ENCODE peak calls at places on chromosomes 13 and 19, in six cellular contexts. S is mesendoderm, N is hypothalamus, A is choroid plexus epithelial cell, T is right cardiac atrium, V is ovary. Q is an unnamed sample.

GRCh38 chr19:41696402-41697197 is 8.5 kb upstream of the CEACAM7 start:
- DNase-seq in T (no peak), A (peak; percentile 1), V (no peak), N (no peak), S (no peak), Q (no peak)

GRCh38 chr13:80339841-80340642 is 884 bp downstream of the SPRY2 start:
- DNase-seq in T (peak; percentile 84), N (peak; percentile 38), S (peak; percentile 56), A (peak; percentile 34), V (peak; percentile 48), Q (peak; percentile 72)

GRCh38 chr13:71906438-71906837 is 39.4 kb upstream of the DACH1 start:
- DNase-seq in N (no peak), S (no peak), A (no peak), T (no peak), V (no peak), Q (no peak)

GRCh38 chr19:42409477-42409876 is 17.7 kb downstream of the LIPE start:
- DNase-seq in S (no peak), N (no peak), T (peak; percentile 65), A (no peak), V (no peak), Q (peak; percentile 79)

GRCh38 chr19:34963531-34964406 is at the start of gene ZNF792:
- DNase-seq in T (peak; percentile 92), N (no peak), V (peak; percentile 71), S (peak; percentile 91), A (peak; percentile 39), Q (peak; percentile 85)

GRCh38 chr19:1261512-1261862 is 7.6 kb upstream of the CIRBP start:
- DNase-seq in S (peak; percentile 67), T (peak; percentile 71), V (peak; percentile 68), N (no peak), A (no peak), Q (peak; percentile 54)

GRCh38 chr19:47272448-47273312 is 2.0 kb upstream of the INAFM1 start:
- DNase-seq in T (peak; percentile 84), A (peak; percentile 77), S (peak; percentile 60), N (no peak), V (peak; percentile 76), Q (peak; percentile 63)

GRCh38 chr19:39499082-39499642 is 415 bp downstream of the DLL3 start:
- DNase-seq in T (no peak), A (peak; percentile 21), N (no peak), V (no peak), S (peak; percentile 35), Q (no peak)

GRCh38 chr13:22837980-22838615 is 342.7 kb upstream of the SGCG start:
- DNase-seq in T (peak; percentile 53), S (no peak), A (no peak), N (no peak), V (no peak), Q (peak; percentile 32)

GRCh38 chr19:6457958-6458694 is 1.5 kb downstream of the SLC25A23 start:
- DNase-seq in N (no peak), T (no peak), A (no peak), V (peak; percentile 30), S (no peak), Q (no peak)

GRCh38 chr19:18322318-18322758 is 538 bp downstream of the LSM4 start:
- DNase-seq in S (peak; percentile 83), N (no peak), T (peak; percentile 79), V (no peak), A (peak; percentile 67), Q (no peak)

GRCh38 chr13:43783820-43784219 is 3.0 kb downstream of the ENOX1 start:
- DNase-seq in T (no peak), A (peak; percentile 75), V (no peak), N (no peak), S (peak; percentile 86), Q (no peak)

GRCh38 chr13:42405665-42406390 is 133.9 kb downstream of the AKAP11 start:
- DNase-seq in A (peak; percentile 77), N (no peak), T (no peak), V (no peak), S (no peak), Q (no peak)

GRCh38 chr13:102040812-102041211 is 361.0 kb downstream of the FGF14 start:
- DNase-seq in N (no peak), V (no peak), A (no peak), T (no peak), S (no peak), Q (no peak)

GRCh38 chr13:91922969-91923592 is 524.7 kb downstream of the GPC5 start:
- DNase-seq in T (no peak), V (no peak), A (peak; percentile 11), S (peak; percentile 51), N (no peak), Q (no peak)

GRCh38 chr13:49220035-49220855 is at the start of gene MLNR:
- DNase-seq in V (no peak), N (no peak), S (peak; percentile 72), T (peak; percentile 69), A (no peak), Q (peak; percentile 62)

GRCh38 chr19:54287456-54287855 is 6.5 kb upstream of the LILRB2 start:
- DNase-seq in T (no peak), N (no peak), V (no peak), S (no peak), A (peak; percentile 11), Q (no peak)

GRCh38 chr19:6187374-6187773 is 51.9 kb downstream of the ACSBG2 start:
- DNase-seq in N (no peak), A (no peak), T (no peak), S (no peak), V (no peak), Q (no peak)

GRCh38 chr19:10748924-10749434 is 31.1 kb downstream of the DNM2 start:
- DNase-seq in N (no peak), V (no peak), A (peak; percentile 34), S (no peak), T (peak; percentile 80), Q (peak; percentile 61)

GRCh38 chr19:54042989-54043388 is 20.7 kb downstream of the VSTM1 start:
- DNase-seq in S (no peak), A (no peak), V (no peak), T (no peak), N (no peak), Q (no peak)

GRCh38 chr13:110638814-110639806 is 23.8 kb downstream of the NAXD start:
- DNase-seq in A (no peak), S (no peak), T (no peak), V (no peak), N (no peak), Q (no peak)

GRCh38 chr19:1073063-1073955 is 6.3 kb downstream of the ARHGAP45 start:
- DNase-seq in N (no peak), T (peak; percentile 51), S (no peak), A (no peak), V (no peak), Q (no peak)

GRCh38 chr19:11197291-11198174 is at the start of gene KANK2:
- DNase-seq in N (peak; percentile 26), S (peak; percentile 91), T (peak; percentile 95), V (peak; percentile 92), A (peak; percentile 77), Q (peak; percentile 93)